ENCODE peak calls at places on chromosomes 2 and 18, in six cellular contexts. K, B, P, J, Q and A are unnamed samples.

GRCh38 chr2:232458661-232459418 is 2.9 kb downstream of the ALPI start:
- DNase-seq in B (no peak), J (peak; percentile 26), Q (no peak), K (peak; percentile 16), P (no peak), A (peak; percentile 83)

GRCh38 chr2:6975988-6976387 is 58.8 kb downstream of the RNF144A start:
- DNase-seq in P (peak; percentile 23), J (no peak), K (no peak), Q (no peak), B (no peak), A (no peak)

GRCh38 chr18:23563377-23564043 is 22.8 kb downstream of the NPC1 start:
- DNase-seq in Q (no peak), K (no peak), P (peak; percentile 64), B (no peak), J (no peak), A (no peak)

GRCh38 chr2:142865924-142866323 is 11.5 kb upstream of the KYNU start:
- DNase-seq in P (no peak), J (no peak), Q (no peak), K (peak; percentile 63), B (no peak), A (no peak)

GRCh38 chr2:167190053-167190452 is 301.8 kb downstream of the XIRP2 start:
- DNase-seq in Q (no peak), B (no peak), K (no peak), J (no peak), P (peak; percentile 87), A (no peak)

GRCh38 chr2:3778841-3779505 is 75.6 kb downstream of the DCDC2C start:
- DNase-seq in Q (no peak), K (no peak), B (no peak), J (no peak), P (no peak), A (no peak)

GRCh38 chr2:35447210-35447609 is 908.4 kb upstream of the CRIM1 start:
- DNase-seq in P (no peak), B (no peak), K (no peak), Q (no peak), J (no peak), A (no peak)

GRCh38 chr2:206989306-206989705 is 50.0 kb downstream of the CPO start:
- DNase-seq in B (no peak), P (peak; percentile 32), Q (peak; percentile 60), J (peak; percentile 72), K (peak; percentile 49), A (no peak)

GRCh38 chr18:13112982-13113381 is 105.6 kb upstream of the LDLRAD4 start:
- DNase-seq in Q (peak; percentile 91), J (peak; percentile 85), K (no peak), B (no peak), P (peak; percentile 27), A (no peak)

GRCh38 chr2:235170016-235170415 is 218.2 kb downstream of the SH3BP4 start:
- DNase-seq in J (no peak), K (no peak), P (peak; percentile 88), B (no peak), Q (no peak), A (no peak)

GRCh38 chr2:195652916-195653315 is 4.1 kb upstream of the SLC39A10 start:
- DNase-seq in P (no peak), K (no peak), J (no peak), B (no peak), Q (no peak), A (no peak)

GRCh38 chr18:3368193-3368592 is 81.8 kb upstream of the TGIF1 start:
- DNase-seq in J (no peak), B (no peak), K (no peak), Q (no peak), P (peak; percentile 92), A (no peak)

GRCh38 chr2:152432206-152432653 is 97.3 kb downstream of the FMNL2 start:
- DNase-seq in B (no peak), Q (no peak), J (no peak), P (peak; percentile 98), K (no peak), A (no peak)

GRCh38 chr2:23698733-23699391 is 228.1 kb downstream of the ATAD2B start:
- DNase-seq in K (no peak), P (peak; percentile 45), B (no peak), Q (no peak), J (peak; percentile 52), A (no peak)

GRCh38 chr2:160890667-160891352 is 269.4 kb upstream of the TANK start:
- DNase-seq in Q (no peak), P (no peak), B (no peak), K (no peak), J (no peak), A (no peak)

GRCh38 chr2:216696751-216697560 is 1.6 kb upstream of the IGFBP5 start:
- DNase-seq in B (no peak), K (no peak), P (peak; percentile 51), Q (peak; percentile 53), J (peak; percentile 66), A (no peak)

GRCh38 chr2:171272039-171272438 is 111.3 kb upstream of the TLK1 start:
- DNase-seq in Q (no peak), J (no peak), K (no peak), P (peak; percentile 90), B (no peak), A (no peak)

GRCh38 chr2:121579326-121579725 is 48.6 kb downstream of the RNU4ATAC start:
- DNase-seq in B (no peak), Q (no peak), K (no peak), P (no peak), J (peak; percentile 28), A (no peak)

GRCh38 chr2:140351692-140352091 is 1571.5 kb upstream of the NXPH2 start:
- DNase-seq in J (no peak), Q (no peak), B (no peak), P (no peak), K (no peak), A (no peak)

GRCh38 chr2:140354544-140354943 is 1574.4 kb upstream of the NXPH2 start:
- DNase-seq in J (peak; percentile 47), Q (no peak), B (no peak), K (no peak), P (no peak), A (no peak)

GRCh38 chr2:140353541-140353940 is 1573.4 kb upstream of the NXPH2 start:
- DNase-seq in B (no peak), J (no peak), P (peak; percentile 61), Q (no peak), K (no peak), A (no peak)

GRCh38 chr2:140348826-140349225 is 1568.6 kb upstream of the NXPH2 start:
- DNase-seq in Q (peak; percentile 2), P (no peak), J (peak; percentile 67), K (no peak), B (no peak), A (no peak)

DNA sequence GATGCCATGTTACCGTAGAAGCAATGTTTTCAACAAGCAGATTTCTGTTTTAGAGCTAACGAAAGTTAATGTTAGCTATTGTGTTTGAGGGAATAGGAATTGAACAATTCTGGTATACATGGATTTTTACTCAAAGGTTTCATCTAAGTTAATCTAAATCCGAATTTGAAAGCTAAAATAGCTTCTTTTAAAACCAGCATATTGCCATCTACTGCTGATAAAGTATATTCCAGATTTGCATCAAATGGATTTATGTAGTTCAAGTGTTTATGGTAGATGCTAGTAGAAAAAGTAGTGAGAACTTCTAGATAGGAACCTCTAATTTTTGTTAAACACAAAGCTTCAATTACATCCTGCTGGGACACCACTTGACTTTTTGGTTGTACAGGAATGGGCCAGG is 1569.5 kb upstream of the NXPH2 start:
- DNase-seq in B (no peak), Q (no peak), P (no peak), J (no peak), K (no peak), A (no peak)
- TF ChIP-seq CTCF in B (no peak), Q (no peak), P (no peak), J (no peak), K (no peak), A (peak; percentile 65)

DNA sequence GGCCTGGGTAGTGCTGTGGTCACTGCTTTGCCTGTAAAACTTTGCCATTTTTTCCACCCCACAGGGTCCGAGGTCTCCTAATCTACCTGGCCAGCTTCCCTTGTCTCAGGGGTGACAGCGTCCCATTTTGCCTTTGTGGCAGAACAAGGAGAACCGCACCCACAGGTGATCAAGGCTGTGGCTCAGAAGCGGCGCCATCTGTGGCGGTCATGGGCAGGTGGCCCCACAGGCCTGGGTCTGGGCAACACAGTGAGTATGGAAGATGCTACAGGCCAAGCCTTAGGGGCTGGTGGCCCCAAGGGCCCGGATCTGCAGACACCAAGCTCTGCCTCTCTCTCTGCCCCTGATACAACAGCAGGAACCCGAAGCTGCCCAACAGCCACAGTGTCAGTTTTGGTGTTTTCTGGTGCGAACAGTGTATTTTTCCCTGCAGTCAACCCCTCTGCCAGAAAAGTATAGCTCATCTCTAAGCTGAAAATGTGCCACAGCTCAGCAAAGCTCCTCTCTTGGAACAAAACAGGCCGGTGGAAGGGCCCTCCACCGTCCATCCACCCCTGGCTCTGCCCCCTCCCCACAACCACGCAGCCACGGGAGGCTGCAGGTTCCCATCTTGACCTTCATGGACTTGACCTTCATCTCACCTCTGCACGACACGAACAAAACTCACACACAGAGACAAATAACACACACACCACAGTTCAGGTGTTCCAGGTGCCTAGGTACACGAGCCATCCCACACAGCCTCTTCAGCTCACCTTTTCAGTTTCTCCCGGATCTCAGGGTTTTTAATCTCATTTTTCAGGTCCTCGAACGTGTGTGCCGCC is 96.7 kb downstream of the PXDN start:
- DNase-seq in Q (no peak), K (no peak), J (no peak), B (no peak), P (no peak), A (no peak)
- TF ChIP-seq CTCF in Q (no peak), K (no peak), J (peak; percentile 16), B (no peak), P (no peak), A (no peak)

GRCh38 chr2:148020358-148021058 is at the start of gene ORC4:
- DNase-seq in J (peak; percentile 100), Q (peak; percentile 100), P (peak; percentile 99), B (peak; percentile 97), K (peak; percentile 87), A (peak; percentile 99)
- TF ChIP-seq CTCF in J (peak; percentile 52), Q (peak; percentile 49), P (peak; percentile 37), B (no peak), K (peak; percentile 27), A (peak; percentile 73)

GRCh38 chr18:53950545-53950944 is 273.9 kb downstream of the MBD2 start:
- DNase-seq in P (no peak), B (no peak), J (peak; percentile 18), Q (no peak), K (no peak), A (no peak)
- TF ChIP-seq CTCF in P (no peak), B (no peak), J (peak; percentile 40), Q (no peak), K (no peak), A (no peak)

GRCh38 chr2:113277474-113278072 is 1.1 kb downstream of the PAX8 start:
- DNase-seq in P (no peak), Q (peak; percentile 37), K (peak; percentile 40), B (no peak), J (peak; percentile 60), A (no peak)
- TF ChIP-seq CTCF in P (no peak), Q (no peak), K (no peak), B (no peak), J (no peak), A (no peak)

DNA sequence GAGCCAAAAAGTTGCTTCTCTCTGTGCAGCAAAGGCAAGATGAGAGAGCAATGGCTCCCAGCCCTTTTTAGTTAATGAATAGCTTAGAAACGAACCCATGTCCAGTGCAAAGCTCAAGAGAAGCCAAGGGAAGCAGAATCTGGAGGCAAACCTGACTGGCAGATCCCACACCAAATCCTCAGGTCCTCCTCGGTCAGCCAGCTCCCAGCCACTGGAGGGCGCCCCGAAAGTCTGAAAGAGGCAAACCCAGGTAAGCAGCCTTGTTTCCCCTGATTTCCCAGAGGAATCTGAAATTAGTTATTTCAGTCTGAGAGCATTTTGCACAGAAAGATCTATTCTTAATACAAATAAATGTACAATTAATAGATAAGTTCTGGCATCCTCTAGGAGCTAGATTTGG is 71.3 kb upstream of the PID1 start:
- DNase-seq in B (peak; percentile 21), J (peak; percentile 86), Q (peak; percentile 35), K (no peak), P (peak; percentile 50), A (no peak)
- TF ChIP-seq CTCF in B (peak; percentile 12), J (peak; percentile 82), Q (peak; percentile 72), K (peak; percentile 11), P (peak; percentile 66), A (peak; percentile 69)